ENCODE peak calls at places on chromosomes 13 and 19, in six cellular contexts. A, Q, M, P, N and X are unnamed samples.

GRCh38 chr19:37413243-37414084 is 42.6 kb downstream of the ZNF527 start:
- DNase-seq in M (peak; percentile 2), N (no peak), Q (no peak), P (no peak), A (no peak), X (no peak)

GRCh38 chr19:48872884-48873475 is 759 bp downstream of the PPP1R15A start:
- DNase-seq in N (peak; percentile 90), M (peak; percentile 84), Q (peak; percentile 90), A (peak; percentile 92), P (peak; percentile 90), X (peak; percentile 96)

GRCh38 chr19:28044477-28044876 is 1168.5 kb downstream of the UQCRFS1 start:
- DNase-seq in P (no peak), M (no peak), N (no peak), A (no peak), Q (no peak), X (no peak)

GRCh38 chr13:67023088-67023893 is 206.8 kb downstream of the PCDH9 start:
- DNase-seq in P (no peak), A (no peak), N (no peak), M (peak; percentile 77), Q (no peak), X (peak; percentile 67)

GRCh38 chr13:72004236-72004635 is 137.2 kb upstream of the DACH1 start:
- DNase-seq in A (no peak), N (no peak), Q (no peak), M (no peak), P (no peak), X (peak; percentile 3)

GRCh38 chr19:4066176-4066606 is 508 bp downstream of the ZBTB7A start:
- DNase-seq in N (peak; percentile 52), Q (peak; percentile 71), P (peak; percentile 87), A (peak; percentile 87), M (no peak), X (no peak)

GRCh38 chr13:78658630-78659449 is at the start of gene OBI1:
- DNase-seq in P (peak; percentile 96), M (peak; percentile 86), Q (peak; percentile 96), A (peak; percentile 97), N (peak; percentile 95), X (peak; percentile 96)

GRCh38 chr19:54351474-54351873 is 12.5 kb upstream of the LILRA4 start:
- DNase-seq in A (no peak), M (no peak), N (no peak), Q (no peak), P (no peak), X (no peak)

GRCh38 chr19:56951672-56952071 is 111.1 kb upstream of the PEG3 start:
- DNase-seq in M (no peak), Q (no peak), A (no peak), N (no peak), P (no peak), X (no peak)

GRCh38 chr19:49890349-49891311 is 6.1 kb downstream of the IL4I1 start:
- DNase-seq in P (peak; percentile 75), N (peak; percentile 67), M (peak; percentile 48), A (no peak), Q (peak; percentile 69), X (peak; percentile 39)

GRCh38 chr13:64855506-64855905 is 2374.6 kb downstream of the PCDH9 start:
- DNase-seq in N (no peak), M (no peak), Q (no peak), A (no peak), P (no peak), X (peak; percentile 35)

GRCh38 chr13:110993788-110994187 is 78.9 kb upstream of the ANKRD10 start:
- DNase-seq in N (no peak), A (no peak), Q (no peak), M (no peak), P (no peak), X (no peak)

GRCh38 chr13:28299941-28300340 is 161.6 kb downstream of the PAN3 start:
- DNase-seq in P (no peak), A (no peak), M (no peak), N (no peak), Q (no peak), X (peak; percentile 17)

GRCh38 chr19:29562299-29563297 is 36.8 kb downstream of the VSTM2B start:
- DNase-seq in A (no peak), M (no peak), Q (no peak), N (no peak), P (no peak), X (no peak)

GRCh38 chr13:28409648-28410047 is 85.3 kb downstream of the FLT1 start:
- DNase-seq in P (no peak), M (no peak), N (no peak), A (no peak), Q (no peak), X (peak; percentile 66)

DNA sequence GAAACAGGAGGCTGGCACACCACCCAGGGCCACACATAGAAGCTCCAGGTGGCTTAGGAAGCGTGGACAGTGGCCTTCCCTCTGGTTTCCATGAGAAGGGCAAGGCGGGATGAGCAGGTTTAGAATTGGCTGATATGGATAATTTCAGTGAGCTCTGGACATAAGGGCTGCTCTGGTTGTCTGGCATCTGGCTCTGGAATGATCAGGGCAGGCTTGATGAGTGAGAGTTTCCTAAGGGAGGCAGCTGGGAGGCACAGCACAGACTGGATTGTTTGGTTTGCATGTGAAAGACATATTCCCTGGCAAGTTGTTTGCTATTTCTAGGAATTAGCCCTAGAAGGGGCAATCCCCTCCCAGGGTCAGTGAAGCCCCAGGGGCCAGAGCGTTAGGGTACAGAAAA is 129.5 kb downstream of the ATP8A2 start:
- DNase-seq in N (no peak), P (no peak), A (no peak), Q (no peak), M (no peak), X (no peak)
- H3K27me3 ChIP-seq in N (no peaks in the 10 kb centered on the region), P (no peaks in the 10 kb centered on the region), A (no peaks in the 10 kb centered on the region), Q (no peaks in the 10 kb centered on the region), M (peaks cover 1% of the 10 kb centered on the region), X (no peaks in the 10 kb centered on the region)

GRCh38 chr19:14715841-14716240 is 26.0 kb downstream of the ZNF333 start:
- DNase-seq in Q (no peak), A (no peak), N (no peak), P (no peak), M (no peak), X (no peak)
- H3K9me3 ChIP-seq in Q (peaks cover 20% of the 10 kb centered on the region), A (peaks cover 39% of the 10 kb centered on the region), N (peaks cover 51% of the 10 kb centered on the region), P (peaks cover 48% of the 10 kb centered on the region), M (peaks cover 26% of the 10 kb centered on the region), X (peaks cover 75% of the 10 kb centered on the region)

GRCh38 chr19:7596191-7596937 is 701 bp downstream of the CAMSAP3 start:
- DNase-seq in M (no peak), N (peak; percentile 36), A (no peak), P (no peak), Q (no peak), X (no peak)
- H3K4me3 ChIP-seq in M (peak overlapping the region; percentile 61), N (peak overlapping the region; percentile 72), A (peak overlapping the region; percentile 22), P (peak overlapping the region; percentile 57), Q (peak overlapping the region; percentile 65), X (no peak overlapping the region)

GRCh38 chr13:112447306-112447705 is 71.2 kb downstream of the SPACA7 start:
- DNase-seq in A (peak; percentile 35), M (no peak), P (no peak), Q (peak; percentile 3), N (no peak), X (no peak)

GRCh38 chr13:112448621-112449544 is 72.7 kb downstream of the SPACA7 start:
- DNase-seq in P (no peak), A (peak; percentile 69), Q (peak; percentile 8), N (no peak), M (no peak), X (no peak)

GRCh38 chr13:112446867-112447266 is 70.7 kb downstream of the SPACA7 start:
- DNase-seq in Q (peak; percentile 3), N (no peak), M (no peak), P (peak; percentile 48), A (peak; percentile 47), X (no peak)

GRCh38 chr13:112449545-112449930 is 73.4 kb downstream of the SPACA7 start:
- DNase-seq in P (peak; percentile 28), M (no peak), Q (peak; percentile 4), A (peak; percentile 47), N (no peak), X (no peak)

GRCh38 chr13:112447761-112448603 is 71.8 kb downstream of the SPACA7 start:
- DNase-seq in M (no peak), P (peak; percentile 33), Q (peak; percentile 15), N (no peak), A (peak; percentile 65), X (no peak)
- H3K27me3 ChIP-seq in M (no peaks in the 10 kb centered on the region), P (no peaks in the 10 kb centered on the region), Q (peaks cover 6% of the 10 kb centered on the region), N (peaks cover 30% of the 10 kb centered on the region), A (no peaks in the 10 kb centered on the region), X (peaks cover 42% of the 10 kb centered on the region)

DNA sequence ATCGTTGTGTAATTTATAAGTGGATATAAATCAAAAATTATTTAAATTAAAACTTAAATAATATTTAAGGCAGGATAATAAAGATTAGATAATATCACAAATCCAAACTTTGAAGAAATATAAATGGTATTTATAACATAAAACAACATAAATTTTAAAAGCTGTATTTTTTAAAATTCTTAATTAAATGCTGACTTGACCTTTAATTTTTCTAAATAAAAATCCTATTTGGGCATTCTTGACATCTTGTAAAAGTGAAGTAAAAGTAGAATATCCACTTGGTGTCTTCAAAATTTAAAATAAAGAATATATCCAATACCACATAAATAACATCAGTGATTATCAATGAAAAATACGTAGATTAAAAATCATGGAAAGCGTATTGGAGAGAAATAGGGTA is 87.7 kb downstream of the TNFSF13B start:
- DNase-seq in Q (no peak), A (no peak), M (no peak), P (no peak), N (no peak), X (no peak)
- H3K9me3 ChIP-seq in Q (no peaks in the 10 kb centered on the region), A (no peaks in the 10 kb centered on the region), M (no peaks in the 10 kb centered on the region), P (no peaks in the 10 kb centered on the region), N (no peaks in the 10 kb centered on the region), X (no peaks in the 10 kb centered on the region)